ENCODE peak calls at places on chromosomes 6 and 20, in five cellular contexts. D is HFFc6, Z is G401, F is HT-29, P is NCI-H2171 treated with DMSO at 0.1 percent for 48 hours. W is an unnamed sample.

GRCh38 chr6:71298459-71298858 is 9.8 kb downstream of the OGFRL1 start:
- DNase-seq in D (no peak), Z (no peak), P (no peak), F (no peak), W (no peak)

GRCh38 chr20:21618697-21619421 is 86.6 kb upstream of the PAX1 start:
- DNase-seq in P (no peak), F (no peak), Z (no peak), D (no peak), W (no peak)

GRCh38 chr20:58227391-58228102 is 906 bp downstream of the ANKRD60 start:
- DNase-seq in D (no peak), P (no peak), F (no peak), Z (no peak), W (no peak)

GRCh38 chr20:57420571-57421257 is 29.5 kb downstream of the RBM38 start:
- DNase-seq in F (no peak), Z (no peak), P (peak), D (no peak), W (no peak)

GRCh38 chr6:4103929-4104328 is 25.0 kb upstream of the FAM217A start:
- DNase-seq in Z (peak), F (no peak), P (peak), D (no peak), W (no peak)

GRCh38 chr20:21182832-21183563 is 57.1 kb downstream of the KIZ start:
- DNase-seq in F (peak), Z (no peak), P (no peak), D (peak), W (no peak)

GRCh38 chr20:57522380-57522973 is 2.5 kb downstream of the CTCFL start:
- DNase-seq in Z (no peak), F (no peak), D (no peak), P (no peak), W (no peak)

GRCh38 chr20:64232794-64233193 is 22.8 kb upstream of the PCMTD2 start:
- DNase-seq in F (peak), P (peak), Z (no peak), D (no peak), W (no peak)

GRCh38 chr6:89792881-89793280 is 26.7 kb downstream of the MDN1 start:
- DNase-seq in F (peak), P (peak), D (peak), Z (peak), W (no peak)

GRCh38 chr6:37059344-37060194 is 54.1 kb downstream of the FGD2 start:
- DNase-seq in F (peak), Z (peak), P (no peak), D (peak), W (peak)

GRCh38 chr6:95431637-95432228 is 145.6 kb upstream of the MANEA start:
- DNase-seq in P (peak), D (peak), F (peak), Z (peak), W (peak)

GRCh38 chr20:59703046-59703445 is 98.7 kb downstream of the PHACTR3 start:
- DNase-seq in F (no peak), D (no peak), P (no peak), Z (no peak), W (no peak)

GRCh38 chr6:34350100-34350936 is 42.2 kb downstream of the NUDT3 start:
- DNase-seq in P (peak), F (no peak), D (no peak), Z (peak), W (no peak)

GRCh38 chr6:112384511-112384910 is 37.4 kb downstream of the RFPL4B start:
- DNase-seq in P (no peak), D (no peak), F (no peak), Z (no peak), W (no peak)

GRCh38 chr6:147642458-147642857 is 134.0 kb downstream of the SAMD5 start:
- DNase-seq in Z (no peak), D (no peak), F (no peak), P (no peak), W (no peak)

GRCh38 chr6:15544321-15544900 is 118.4 kb downstream of the DTNBP1 start:
- DNase-seq in P (no peak), D (no peak), F (no peak), Z (no peak), W (no peak)

GRCh38 chr6:122620428-122620827 is 10.2 kb downstream of the PKIB start:
- DNase-seq in Z (peak), D (no peak), P (peak), F (no peak), W (no peak)

GRCh38 chr20:10077081-10077471 is 42.3 kb downstream of the ANKEF1 start:
- DNase-seq in P (no peak), D (no peak), Z (no peak), F (peak), W (peak)

GRCh38 chr6:53725791-53726575 is 60.4 kb upstream of the KLHL31 start:
- DNase-seq in P (peak), Z (peak), F (peak), D (peak), W (peak)

GRCh38 chr6:39849764-39850163 is 57.6 kb downstream of the DAAM2 start:
- DNase-seq in D (no peak), F (no peak), Z (no peak), P (no peak), W (no peak)

GRCh38 chr6:157764346-157765068 is 58.5 kb upstream of the SNX9 start:
- DNase-seq in P (peak), F (peak), D (peak), Z (peak), W (no peak)

GRCh38 chr6:89828988-89829590 is 591 bp upstream of the CASP8AP2 start:
- DNase-seq in F (no peak), D (no peak), P (peak), Z (no peak), W (no peak)

GRCh38 chr20:51624157-51624731 is 81.7 kb upstream of the NFATC2 start:
- DNase-seq in F (peak), P (peak), D (peak), Z (peak), W (peak)

GRCh38 chr6:36633915-36634314 is 39.8 kb downstream of the SRSF3 start:
- DNase-seq in D (peak), F (peak), P (no peak), Z (no peak), W (no peak)

GRCh38 chr6:157054531-157054979 is 268.8 kb downstream of the TMEM242 start:
- DNase-seq in D (no peak), F (no peak), Z (no peak), P (no peak), W (no peak)

GRCh38 chr6:157593596-157593995 is 212.6 kb downstream of the ZDHHC14 start:
- DNase-seq in P (no peak), F (no peak), D (no peak), Z (no peak), W (no peak)

GRCh38 chr20:47343007-47343472 is 13.5 kb downstream of the ZMYND8 start:
- DNase-seq in P (peak), F (no peak), Z (no peak), D (no peak), W (no peak)

GRCh38 chr20:61608275-61609085 is 356.4 kb downstream of the CDH4 start:
- DNase-seq in F (peak), Z (no peak), P (no peak), D (no peak), W (peak)

GRCh38 chr20:60057123-60057865 is 99.1 kb downstream of the CDH26 start:
- DNase-seq in Z (peak), P (peak), F (peak), D (peak), W (peak)

GRCh38 chr6:44431118-44431725 is 43.7 kb downstream of the CDC5L start:
- DNase-seq in Z (peak), P (peak), F (peak), D (peak), W (peak)

GRCh38 chr6:87706187-87706966 is 4.3 kb upstream of the AKIRIN2 start:
- DNase-seq in P (no peak), F (peak), Z (no peak), D (peak), W (no peak)

GRCh38 chr6:87151786-87152527 is 3.4 kb upstream of the ZNF292 start:
- DNase-seq in F (no peak), P (no peak), D (peak), Z (peak), W (peak)

GRCh38 chr6:45689926-45690615 is 312.3 kb upstream of the SUPT3H start:
- DNase-seq in D (no peak), F (no peak), P (no peak), Z (no peak), W (no peak)

GRCh38 chr6:116332096-116332495 is 38.7 kb upstream of the DSE start:
- DNase-seq in P (no peak), Z (no peak), F (no peak), D (no peak), W (no peak)

GRCh38 chr6:38391206-38391908 is 248.4 kb downstream of the BTBD9 start:
- DNase-seq in Z (no peak), P (peak), D (peak), F (peak), W (no peak)

GRCh38 chr6:14728396-14729024 is 517.4 kb upstream of the JARID2 start:
- DNase-seq in F (no peak), D (no peak), Z (no peak), P (peak), W (no peak)

GRCh38 chr6:53647437-53648094 is 18.0 kb downstream of the KLHL31 start:
- DNase-seq in D (no peak), P (no peak), Z (no peak), F (no peak), W (no peak)

GRCh38 chr6:35487653-35488516 is 9.0 kb downstream of the TEAD3 start:
- DNase-seq in P (no peak), F (peak), Z (no peak), D (peak), W (no peak)

W was measured in WTC11.